ENCODE peak calls at places on chromosome 5, in four cellular contexts. U, M, H and Z are unnamed samples.

GRCh38 chr5:1380910-1381309 is 36.0 kb upstream of the CLPTM1L start:
- DNase-seq in M (no peak), H (no peak), U (no peak), Z (no peak)

GRCh38 chr5:43603535-43604363 is 769 bp downstream of the NNT start:
- DNase-seq in U (peak; percentile 63), M (peak; percentile 46), H (peak; percentile 57), Z (peak; percentile 85)

GRCh38 chr5:61329729-61330128 is 2.3 kb upstream of the ZSWIM6 start:
- DNase-seq in H (peak; percentile 26), M (peak; percentile 31), U (no peak), Z (peak; percentile 34)

GRCh38 chr5:132256783-132257130 is 739 bp upstream of the PDLIM4 start:
- DNase-seq in M (no peak), U (no peak), H (peak; percentile 8), Z (no peak)

GRCh38 chr5:24633705-24634325 is 11.0 kb downstream of the CDH10 start:
- DNase-seq in H (peak; percentile 16), U (no peak), M (peak; percentile 8), Z (peak; percentile 32)

GRCh38 chr5:125595845-125596244 is 827.4 kb upstream of the GRAMD2B start:
- DNase-seq in U (no peak), H (no peak), M (no peak), Z (no peak)

GRCh38 chr5:79641414-79641813 is 29.2 kb downstream of the TENT2 start:
- DNase-seq in M (no peak), U (no peak), H (no peak), Z (no peak)

GRCh38 chr5:154652746-154653417 is 102.3 kb upstream of the LARP1 start:
- DNase-seq in U (no peak), M (no peak), H (no peak), Z (no peak)

GRCh38 chr5:27995867-27996266 is 957.5 kb upstream of the CDH9 start:
- DNase-seq in M (no peak), U (no peak), H (no peak), Z (no peak)

GRCh38 chr5:139885857-139886208 is 90.2 kb downstream of the PSD2 start:
- DNase-seq in H (no peak), U (no peak), M (no peak), Z (no peak)

GRCh38 chr5:82319977-82320376 is 41.8 kb upstream of the RPS23 start:
- DNase-seq in H (no peak), U (no peak), M (no peak), Z (no peak)

GRCh38 chr5:154401355-154401754 is 44.4 kb upstream of the SAP30L start:
- DNase-seq in M (no peak), U (no peak), H (no peak), Z (no peak)

GRCh38 chr5:157779221-157779620 is 35.7 kb downstream of the LSM11 start:
- DNase-seq in M (no peak), H (no peak), U (no peak), Z (no peak)

GRCh38 chr5:144122081-144122480 is 48.4 kb downstream of the YIPF5 start:
- DNase-seq in H (no peak), U (no peak), M (no peak), Z (no peak)

GRCh38 chr5:68272289-68272688 is 56.7 kb downstream of the PIK3R1 start:
- DNase-seq in M (no peak), U (no peak), H (no peak), Z (no peak)

GRCh38 chr5:154296525-154297159 is 106.1 kb downstream of the GALNT10 start:
- DNase-seq in M (no peak), U (no peak), H (no peak), Z (no peak)

GRCh38 chr5:42495908-42496307 is 72.7 kb downstream of the GHR start:
- DNase-seq in H (no peak), U (no peak), M (no peak), Z (no peak)

GRCh38 chr5:14806452-14806851 is 65.1 kb downstream of the ANKH start:
- DNase-seq in U (no peak), M (no peak), H (no peak), Z (no peak)

GRCh38 chr5:43833966-43834365 is 231.0 kb downstream of the NNT start:
- DNase-seq in H (no peak), M (no peak), U (no peak), Z (no peak)

GRCh38 chr5:58135571-58136335 is 324.1 kb downstream of the PLK2 start:
- DNase-seq in M (no peak), H (no peak), U (no peak), Z (no peak)

GRCh38 chr5:113162770-113163169 is 186.2 kb downstream of the DCP2 start:
- DNase-seq in U (no peak), M (no peak), H (no peak), Z (no peak)

GRCh38 chr5:73944581-73944980 is 318.6 kb downstream of the ARHGEF28 start:
- DNase-seq in U (no peak), M (no peak), H (no peak), Z (no peak)

GRCh38 chr5:53482717-53483638 is 2.5 kb downstream of the FST start:
- DNase-seq in U (no peak), H (peak; percentile 48), M (peak; percentile 41), Z (peak; percentile 29)

GRCh38 chr5:97112212-97112611 is 30.2 kb downstream of the LIX1 start:
- DNase-seq in M (no peak), U (no peak), H (no peak), Z (no peak)

GRCh38 chr5:14581333-14581890 is at the start of gene OTULINL:
- DNase-seq in M (peak; percentile 97), U (peak; percentile 82), H (peak; percentile 98), Z (peak; percentile 86)